ENCODE peak calls at places on chromosomes 13 and 19, in seven cellular contexts. One of them, this sample, is unnamed.

GRCh38 chr19:48806518-48806817 is 4.4 kb downstream of the BCAT2 start:
- DNase-seq in cardiac fibroblast: no peak
- DNase-seq in CD4-positive, alpha-beta T cell: peak
- DNase-seq in stimulated activated CD4-positive, alpha-beta T cell treated with anti-CD3 and anti-CD28 coated beads, Interleukin-1b, Interleukin-23, amount 100 ng/mL, for 1 hour: no peak
- DNase-seq in activated T-helper 1 cell treated with anti-CD3 and anti-CD28 coated beads, Interleukin-12 subunit alpha, Interleukin-12 subunit beta, Interleukin-2, Interleukin-4 antibody, amounts not matched to agents 30 ng/mL and 10 ng/mL and 1 ng/mL, durations not matched to agents 14 hours and 24 hours and 36 hours: peak
- DNase-seq in iPS-NIHi11: peak
- DNase-seq in myocyte: peak
- DNase-seq in this sample: peak

GRCh38 chr19:11736696-11737095 is 2.0 kb downstream of the ZNF823 start:
- DNase-seq in activated T-helper 1 cell treated with anti-CD3 and anti-CD28 coated beads, Interleukin-12 subunit alpha, Interleukin-12 subunit beta, Interleukin-2, Interleukin-4 antibody, amounts not matched to agents 30 ng/mL and 10 ng/mL and 1 ng/mL, durations not matched to agents 14 hours and 24 hours and 36 hours: no peak
- DNase-seq in CD4-positive, alpha-beta T cell: no peak
- DNase-seq in cardiac fibroblast: peak
- DNase-seq in stimulated activated CD4-positive, alpha-beta T cell treated with anti-CD3 and anti-CD28 coated beads, Interleukin-1b, Interleukin-23, amount 100 ng/mL, for 1 hour: no peak
- DNase-seq in iPS-NIHi11: no peak
- DNase-seq in myocyte: peak
- DNase-seq in this sample: no peak

GRCh38 chr19:3145909-3146676 is 10.3 kb downstream of the GNA15 start:
- DNase-seq in activated T-helper 1 cell treated with anti-CD3 and anti-CD28 coated beads, Interleukin-12 subunit alpha, Interleukin-12 subunit beta, Interleukin-2, Interleukin-4 antibody, amounts not matched to agents 30 ng/mL and 10 ng/mL and 1 ng/mL, durations not matched to agents 14 hours and 24 hours and 36 hours: no peak
- DNase-seq in myocyte: no peak
- DNase-seq in iPS-NIHi11: no peak
- DNase-seq in stimulated activated CD4-positive, alpha-beta T cell treated with anti-CD3 and anti-CD28 coated beads, Interleukin-1b, Interleukin-23, amount 100 ng/mL, for 1 hour: no peak
- DNase-seq in CD4-positive, alpha-beta T cell: no peak
- DNase-seq in cardiac fibroblast: no peak
- DNase-seq in this sample: no peak

GRCh38 chr13:111099292-111099691 is 15.8 kb upstream of the ARHGEF7 start:
- DNase-seq in stimulated activated CD4-positive, alpha-beta T cell treated with anti-CD3 and anti-CD28 coated beads, Interleukin-1b, Interleukin-23, amount 100 ng/mL, for 1 hour: no peak
- DNase-seq in iPS-NIHi11: no peak
- DNase-seq in cardiac fibroblast: no peak
- DNase-seq in myocyte: no peak
- DNase-seq in CD4-positive, alpha-beta T cell: no peak
- DNase-seq in activated T-helper 1 cell treated with anti-CD3 and anti-CD28 coated beads, Interleukin-12 subunit alpha, Interleukin-12 subunit beta, Interleukin-2, Interleukin-4 antibody, amounts not matched to agents 30 ng/mL and 10 ng/mL and 1 ng/mL, durations not matched to agents 14 hours and 24 hours and 36 hours: no peak
- DNase-seq in this sample: no peak

GRCh38 chr19:52962394-52963228 is at the start of gene ZNF816:
- DNase-seq in stimulated activated CD4-positive, alpha-beta T cell treated with anti-CD3 and anti-CD28 coated beads, Interleukin-1b, Interleukin-23, amount 100 ng/mL, for 1 hour: peak
- DNase-seq in activated T-helper 1 cell treated with anti-CD3 and anti-CD28 coated beads, Interleukin-12 subunit alpha, Interleukin-12 subunit beta, Interleukin-2, Interleukin-4 antibody, amounts not matched to agents 30 ng/mL and 10 ng/mL and 1 ng/mL, durations not matched to agents 14 hours and 24 hours and 36 hours: peak
- DNase-seq in myocyte: peak
- DNase-seq in iPS-NIHi11: peak
- DNase-seq in CD4-positive, alpha-beta T cell: peak
- DNase-seq in cardiac fibroblast: peak
- DNase-seq in this sample: peak

GRCh38 chr19:55086730-55087541 is 11.3 kb downstream of the EPS8L1 start:
- DNase-seq in cardiac fibroblast: peak
- DNase-seq in stimulated activated CD4-positive, alpha-beta T cell treated with anti-CD3 and anti-CD28 coated beads, Interleukin-1b, Interleukin-23, amount 100 ng/mL, for 1 hour: peak
- DNase-seq in myocyte: peak
- DNase-seq in CD4-positive, alpha-beta T cell: no peak
- DNase-seq in iPS-NIHi11: peak
- DNase-seq in activated T-helper 1 cell treated with anti-CD3 and anti-CD28 coated beads, Interleukin-12 subunit alpha, Interleukin-12 subunit beta, Interleukin-2, Interleukin-4 antibody, amounts not matched to agents 30 ng/mL and 10 ng/mL and 1 ng/mL, durations not matched to agents 14 hours and 24 hours and 36 hours: peak
- DNase-seq in this sample: no peak

GRCh38 chr13:95480131-95480545 is 72.4 kb upstream of the CLDN10 start:
- DNase-seq in stimulated activated CD4-positive, alpha-beta T cell treated with anti-CD3 and anti-CD28 coated beads, Interleukin-1b, Interleukin-23, amount 100 ng/mL, for 1 hour: no peak
- DNase-seq in myocyte: no peak
- DNase-seq in CD4-positive, alpha-beta T cell: no peak
- DNase-seq in cardiac fibroblast: peak
- DNase-seq in activated T-helper 1 cell treated with anti-CD3 and anti-CD28 coated beads, Interleukin-12 subunit alpha, Interleukin-12 subunit beta, Interleukin-2, Interleukin-4 antibody, amounts not matched to agents 30 ng/mL and 10 ng/mL and 1 ng/mL, durations not matched to agents 14 hours and 24 hours and 36 hours: no peak
- DNase-seq in iPS-NIHi11: no peak
- DNase-seq in this sample: no peak

GRCh38 chr13:26629260-26629659 is 71.8 kb downstream of the WASF3 start:
- DNase-seq in myocyte: no peak
- DNase-seq in cardiac fibroblast: no peak
- DNase-seq in iPS-NIHi11: peak
- DNase-seq in activated T-helper 1 cell treated with anti-CD3 and anti-CD28 coated beads, Interleukin-12 subunit alpha, Interleukin-12 subunit beta, Interleukin-2, Interleukin-4 antibody, amounts not matched to agents 30 ng/mL and 10 ng/mL and 1 ng/mL, durations not matched to agents 14 hours and 24 hours and 36 hours: no peak
- DNase-seq in stimulated activated CD4-positive, alpha-beta T cell treated with anti-CD3 and anti-CD28 coated beads, Interleukin-1b, Interleukin-23, amount 100 ng/mL, for 1 hour: no peak
- DNase-seq in CD4-positive, alpha-beta T cell: no peak
- DNase-seq in this sample: no peak

GRCh38 chr19:31350693-31351211 is 1.5 kb upstream of the TSHZ3 start:
- DNase-seq in cardiac fibroblast: peak
- DNase-seq in activated T-helper 1 cell treated with anti-CD3 and anti-CD28 coated beads, Interleukin-12 subunit alpha, Interleukin-12 subunit beta, Interleukin-2, Interleukin-4 antibody, amounts not matched to agents 30 ng/mL and 10 ng/mL and 1 ng/mL, durations not matched to agents 14 hours and 24 hours and 36 hours: peak
- DNase-seq in myocyte: peak
- DNase-seq in iPS-NIHi11: peak
- DNase-seq in CD4-positive, alpha-beta T cell: no peak
- DNase-seq in stimulated activated CD4-positive, alpha-beta T cell treated with anti-CD3 and anti-CD28 coated beads, Interleukin-1b, Interleukin-23, amount 100 ng/mL, for 1 hour: no peak
- DNase-seq in this sample: no peak

GRCh38 chr13:77516342-77516789 is 19.1 kb upstream of the SCEL start:
- DNase-seq in cardiac fibroblast: no peak
- DNase-seq in myocyte: no peak
- DNase-seq in iPS-NIHi11: no peak
- DNase-seq in CD4-positive, alpha-beta T cell: no peak
- DNase-seq in stimulated activated CD4-positive, alpha-beta T cell treated with anti-CD3 and anti-CD28 coated beads, Interleukin-1b, Interleukin-23, amount 100 ng/mL, for 1 hour: no peak
- DNase-seq in activated T-helper 1 cell treated with anti-CD3 and anti-CD28 coated beads, Interleukin-12 subunit alpha, Interleukin-12 subunit beta, Interleukin-2, Interleukin-4 antibody, amounts not matched to agents 30 ng/mL and 10 ng/mL and 1 ng/mL, durations not matched to agents 14 hours and 24 hours and 36 hours: no peak
- DNase-seq in this sample: no peak

GRCh38 chr19:54162241-54162805 is 2.8 kb upstream of the LENG1 start:
- DNase-seq in CD4-positive, alpha-beta T cell: peak
- DNase-seq in myocyte: peak
- DNase-seq in stimulated activated CD4-positive, alpha-beta T cell treated with anti-CD3 and anti-CD28 coated beads, Interleukin-1b, Interleukin-23, amount 100 ng/mL, for 1 hour: peak
- DNase-seq in iPS-NIHi11: peak
- DNase-seq in cardiac fibroblast: peak
- DNase-seq in activated T-helper 1 cell treated with anti-CD3 and anti-CD28 coated beads, Interleukin-12 subunit alpha, Interleukin-12 subunit beta, Interleukin-2, Interleukin-4 antibody, amounts not matched to agents 30 ng/mL and 10 ng/mL and 1 ng/mL, durations not matched to agents 14 hours and 24 hours and 36 hours: peak
- DNase-seq in this sample: peak

GRCh38 chr13:31756346-31756745 is 17.0 kb downstream of the RXFP2 start:
- DNase-seq in myocyte: peak
- DNase-seq in activated T-helper 1 cell treated with anti-CD3 and anti-CD28 coated beads, Interleukin-12 subunit alpha, Interleukin-12 subunit beta, Interleukin-2, Interleukin-4 antibody, amounts not matched to agents 30 ng/mL and 10 ng/mL and 1 ng/mL, durations not matched to agents 14 hours and 24 hours and 36 hours: no peak
- DNase-seq in iPS-NIHi11: no peak
- DNase-seq in stimulated activated CD4-positive, alpha-beta T cell treated with anti-CD3 and anti-CD28 coated beads, Interleukin-1b, Interleukin-23, amount 100 ng/mL, for 1 hour: no peak
- DNase-seq in CD4-positive, alpha-beta T cell: no peak
- DNase-seq in cardiac fibroblast: peak
- DNase-seq in this sample: no peak

GRCh38 chr13:74280795-74281490 is 146.7 kb upstream of the KLF12 start:
- DNase-seq in activated T-helper 1 cell treated with anti-CD3 and anti-CD28 coated beads, Interleukin-12 subunit alpha, Interleukin-12 subunit beta, Interleukin-2, Interleukin-4 antibody, amounts not matched to agents 30 ng/mL and 10 ng/mL and 1 ng/mL, durations not matched to agents 14 hours and 24 hours and 36 hours: no peak
- DNase-seq in iPS-NIHi11: no peak
- DNase-seq in myocyte: no peak
- DNase-seq in CD4-positive, alpha-beta T cell: no peak
- DNase-seq in cardiac fibroblast: peak
- DNase-seq in stimulated activated CD4-positive, alpha-beta T cell treated with anti-CD3 and anti-CD28 coated beads, Interleukin-1b, Interleukin-23, amount 100 ng/mL, for 1 hour: no peak
- DNase-seq in this sample: no peak

GRCh38 chr13:97018029-97018819 is 23.9 kb upstream of the OXGR1 start:
- DNase-seq in CD4-positive, alpha-beta T cell: no peak
- DNase-seq in cardiac fibroblast: peak
- DNase-seq in iPS-NIHi11: peak
- DNase-seq in activated T-helper 1 cell treated with anti-CD3 and anti-CD28 coated beads, Interleukin-12 subunit alpha, Interleukin-12 subunit beta, Interleukin-2, Interleukin-4 antibody, amounts not matched to agents 30 ng/mL and 10 ng/mL and 1 ng/mL, durations not matched to agents 14 hours and 24 hours and 36 hours: peak
- DNase-seq in stimulated activated CD4-positive, alpha-beta T cell treated with anti-CD3 and anti-CD28 coated beads, Interleukin-1b, Interleukin-23, amount 100 ng/mL, for 1 hour: no peak
- DNase-seq in myocyte: peak
- DNase-seq in this sample: peak

GRCh38 chr13:99033814-99034213 is 56.0 kb upstream of the DOCK9 start:
- DNase-seq in stimulated activated CD4-positive, alpha-beta T cell treated with anti-CD3 and anti-CD28 coated beads, Interleukin-1b, Interleukin-23, amount 100 ng/mL, for 1 hour: no peak
- DNase-seq in iPS-NIHi11: peak
- DNase-seq in myocyte: peak
- DNase-seq in CD4-positive, alpha-beta T cell: no peak
- DNase-seq in cardiac fibroblast: peak
- DNase-seq in activated T-helper 1 cell treated with anti-CD3 and anti-CD28 coated beads, Interleukin-12 subunit alpha, Interleukin-12 subunit beta, Interleukin-2, Interleukin-4 antibody, amounts not matched to agents 30 ng/mL and 10 ng/mL and 1 ng/mL, durations not matched to agents 14 hours and 24 hours and 36 hours: no peak
- DNase-seq in this sample: no peak

GRCh38 chr13:79802389-79803140 is 321.6 kb downstream of the NDFIP2 start:
- DNase-seq in CD4-positive, alpha-beta T cell: no peak
- DNase-seq in iPS-NIHi11: no peak
- DNase-seq in activated T-helper 1 cell treated with anti-CD3 and anti-CD28 coated beads, Interleukin-12 subunit alpha, Interleukin-12 subunit beta, Interleukin-2, Interleukin-4 antibody, amounts not matched to agents 30 ng/mL and 10 ng/mL and 1 ng/mL, durations not matched to agents 14 hours and 24 hours and 36 hours: no peak
- DNase-seq in stimulated activated CD4-positive, alpha-beta T cell treated with anti-CD3 and anti-CD28 coated beads, Interleukin-1b, Interleukin-23, amount 100 ng/mL, for 1 hour: no peak
- DNase-seq in cardiac fibroblast: no peak
- DNase-seq in myocyte: no peak
- DNase-seq in this sample: no peak